ENCODE peak calls at places on chromosomes 12 and 14, in five cellular contexts. One of them, this sample, is unnamed.

GRCh38 chr12:59041241-59042121 is 121.2 kb upstream of the LRIG3 start:
- DNase-seq in epithelial cell of prostate: peak; percentile 83
- DNase-seq in HT-29: no peak
- DNase-seq in progenitor cell of endocrine pancreas: no peak
- DNase-seq in pons: no peak
- DNase-seq in this sample: peak; percentile 7

GRCh38 chr12:16300222-16300621 is 22.7 kb upstream of the SLC15A5 start:
- DNase-seq in progenitor cell of endocrine pancreas: no peak
- DNase-seq in pons: no peak
- DNase-seq in epithelial cell of prostate: no peak
- DNase-seq in HT-29: no peak
- DNase-seq in this sample: no peak

GRCh38 chr12:123942277-123942653 is 30.4 kb downstream of the CCDC92 start:
- DNase-seq in progenitor cell of endocrine pancreas: no peak
- DNase-seq in pons: no peak
- DNase-seq in epithelial cell of prostate: no peak
- DNase-seq in HT-29: no peak
- DNase-seq in this sample: no peak

GRCh38 chr12:89949457-89950195 is 241.0 kb upstream of the ATP2B1 start:
- DNase-seq in HT-29: peak; percentile 95
- DNase-seq in epithelial cell of prostate: peak; percentile 31
- DNase-seq in pons: no peak
- DNase-seq in progenitor cell of endocrine pancreas: no peak
- DNase-seq in this sample: peak; percentile 90

GRCh38 chr14:99736600-99737371 is 52.7 kb downstream of the CYP46A1 start:
- DNase-seq in pons: no peak
- DNase-seq in epithelial cell of prostate: no peak
- DNase-seq in HT-29: no peak
- DNase-seq in progenitor cell of endocrine pancreas: no peak
- DNase-seq in this sample: no peak

GRCh38 chr14:46250113-46250703 is 401.4 kb downstream of the RPL10L start:
- DNase-seq in pons: peak; percentile 47
- DNase-seq in progenitor cell of endocrine pancreas: no peak
- DNase-seq in HT-29: peak; percentile 25
- DNase-seq in epithelial cell of prostate: no peak
- DNase-seq in this sample: peak; percentile 13

GRCh38 chr12:52003016-52003550 is 3.7 kb upstream of the TAMALIN start:
- DNase-seq in progenitor cell of endocrine pancreas: no peak
- DNase-seq in HT-29: no peak
- DNase-seq in epithelial cell of prostate: no peak
- DNase-seq in pons: no peak
- DNase-seq in this sample: no peak

GRCh38 chr14:103686831-103687485 is 28.3 kb downstream of the XRCC3 start:
- DNase-seq in progenitor cell of endocrine pancreas: no peak
- DNase-seq in epithelial cell of prostate: no peak
- DNase-seq in pons: no peak
- DNase-seq in HT-29: no peak
- DNase-seq in this sample: no peak

GRCh38 chr14:42192659-42193425 is 586.2 kb downstream of the LRFN5 start:
- DNase-seq in progenitor cell of endocrine pancreas: no peak
- DNase-seq in HT-29: peak; percentile 67
- DNase-seq in epithelial cell of prostate: peak; percentile 65
- DNase-seq in pons: peak; percentile 12
- DNase-seq in this sample: peak; percentile 81

GRCh38 chr12:75933136-75933535 is 98.4 kb downstream of the PHLDA1 start:
- DNase-seq in HT-29: peak; percentile 64
- DNase-seq in epithelial cell of prostate: peak; percentile 60
- DNase-seq in pons: no peak
- DNase-seq in progenitor cell of endocrine pancreas: no peak
- DNase-seq in this sample: peak; percentile 80

GRCh38 chr12:10223208-10223607 is 10.5 kb downstream of the GABARAPL1 start:
- DNase-seq in progenitor cell of endocrine pancreas: no peak
- DNase-seq in epithelial cell of prostate: no peak
- DNase-seq in HT-29: no peak
- DNase-seq in pons: no peak
- DNase-seq in this sample: no peak

GRCh38 chr12:49706351-49707126 is 666 bp downstream of the FMNL3 start:
- DNase-seq in progenitor cell of endocrine pancreas: peak; percentile 14
- DNase-seq in pons: no peak
- DNase-seq in epithelial cell of prostate: no peak
- DNase-seq in HT-29: no peak
- DNase-seq in this sample: no peak

This sample was measured in LoVo.